ENCODE peak calls at places on chromosomes 5 and 9, in five cellular contexts. S, T, Y, O and H are unnamed samples.

GRCh38 chr9:90801507-90802289 is at the start of gene SYK:
- DNase-seq in S (peak), T (peak), Y (peak), O (peak), H (no peak)

GRCh38 chr5:12625667-12626263 is 721.5 kb upstream of the CTNND2 start:
- DNase-seq in S (no peak), T (no peak), Y (no peak), O (no peak), H (no peak)

GRCh38 chr5:177387405-177387804 is 3.2 kb downstream of the SLC34A1 start:
- DNase-seq in S (no peak), T (no peak), Y (no peak), O (no peak), H (no peak)

GRCh38 chr9:116497081-116497480 is 190.0 kb upstream of the TRIM32 start:
- DNase-seq in S (no peak), T (no peak), Y (no peak), O (no peak), H (no peak)

GRCh38 chr9:36930941-36931340 is 103.1 kb downstream of the PAX5 start:
- DNase-seq in S (no peak), T (no peak), Y (no peak), O (no peak), H (no peak)

GRCh38 chr9:126637002-126637849 is 23.5 kb downstream of the LMX1B start:
- DNase-seq in S (no peak), T (no peak), Y (no peak), O (no peak), H (no peak)

GRCh38 chr5:151060742-151061141 is 20.1 kb downstream of the TNIP1 start:
- DNase-seq in S (no peak), T (no peak), Y (no peak), O (no peak), H (no peak)

GRCh38 chr5:106020889-106021288 is 1649.8 kb downstream of the EFNA5 start:
- DNase-seq in S (no peak), T (no peak), Y (no peak), O (no peak), H (no peak)

GRCh38 chr9:21589344-21590056 is 107.4 kb upstream of the IFNE start:
- DNase-seq in S (no peak), T (no peak), Y (no peak), O (no peak), H (no peak)

GRCh38 chr9:98610196-98610595 is 98.5 kb downstream of the GABBR2 start:
- DNase-seq in S (no peak), T (no peak), Y (no peak), O (no peak), H (no peak)

GRCh38 chr5:176812269-176813259 is 2.2 kb downstream of the UNC5A start:
- DNase-seq in S (peak), T (no peak), Y (no peak), O (peak), H (no peak)

GRCh38 chr9:133634024-133634691 is 2.0 kb upstream of the DBH start:
- DNase-seq in S (peak), T (no peak), Y (no peak), O (no peak), H (no peak)

GRCh38 chr9:70873506-70873905 is 247.9 kb downstream of the TRPM3 start:
- DNase-seq in S (no peak), T (no peak), Y (no peak), O (no peak), H (no peak)

GRCh38 chr9:81557957-81558791 is 131.2 kb downstream of the TLE1 start:
- DNase-seq in S (no peak), T (no peak), Y (no peak), O (no peak), H (no peak)

GRCh38 chr9:112836394-112836793 is 54.3 kb downstream of the SLC46A2 start:
- DNase-seq in S (no peak), T (no peak), Y (no peak), O (no peak), H (no peak)

GRCh38 chr5:7361593-7361992 is 34.3 kb upstream of the ADCY2 start:
- DNase-seq in S (no peak), T (no peak), Y (no peak), O (no peak), H (no peak)

GRCh38 chr9:109779711-109780452 is at the start of gene PALM2AKAP2:
- DNase-seq in S (peak), T (peak), Y (peak), O (peak), H (peak)

GRCh38 chr9:137028281-137029057 is 432 bp upstream of the ABCA2 start:
- DNase-seq in S (peak), T (peak), Y (peak), O (peak), H (no peak)
- TF ChIP-seq CTCF in S (no peak), T (no peak), Y (peak), O (peak), H (no peak)

GRCh38 chr5:74040065-74040551 is 414.1 kb downstream of the ARHGEF28 start:
- DNase-seq in S (no peak), T (peak), Y (no peak), O (no peak), H (no peak)

GRCh38 chr5:74031536-74031935 is 405.5 kb downstream of the ARHGEF28 start:
- DNase-seq in S (peak), T (no peak), Y (no peak), O (no peak), H (no peak)

GRCh38 chr5:74032617-74033016 is 406.6 kb downstream of the ARHGEF28 start:
- DNase-seq in S (no peak), T (no peak), Y (no peak), O (no peak), H (no peak)

GRCh38 chr5:74034738-74035137 is 408.7 kb downstream of the ARHGEF28 start:
- DNase-seq in S (no peak), T (no peak), Y (no peak), O (no peak), H (no peak)

GRCh38 chr5:74035521-74035937 is 409.5 kb downstream of the ARHGEF28 start:
- DNase-seq in S (no peak), T (no peak), Y (no peak), O (peak), H (no peak)
- TF ChIP-seq CTCF in S (peak), T (peak), Y (no peak), O (no peak), H (peak)

GRCh38 chr9:14769235-14769580 is 46.7 kb upstream of the CER1 start:
- DNase-seq in S (peak), T (no peak), Y (no peak), O (no peak), H (no peak)
- TF ChIP-seq CTCF in S (peak), T (no peak), Y (no peak), O (peak), H (no peak)

GRCh38 chr5:133423618-133424282 is 188.6 kb downstream of the FSTL4 start:
- DNase-seq in S (peak), T (peak), Y (peak), O (peak), H (peak)

GRCh38 chr5:133420440-133421301 is 191.7 kb downstream of the FSTL4 start:
- DNase-seq in S (no peak), T (no peak), Y (no peak), O (no peak), H (no peak)

GRCh38 chr5:133421394-133421793 is 190.9 kb downstream of the FSTL4 start:
- DNase-seq in S (peak), T (no peak), Y (no peak), O (peak), H (no peak)

GRCh38 chr5:133423031-133423617 is 189.2 kb downstream of the FSTL4 start:
- DNase-seq in S (peak), T (no peak), Y (no peak), O (no peak), H (no peak)

GRCh38 chr5:133421806-133422205 is 190.5 kb downstream of the FSTL4 start:
- DNase-seq in S (no peak), T (no peak), Y (no peak), O (no peak), H (no peak)
- TF ChIP-seq CTCF in S (no peak), T (no peak), Y (no peak), O (no peak), H (no peak)